ENCODE peak calls at places on chromosomes 12 and 14, in four cellular contexts. E, F, S and B are unnamed samples.

GRCh38 chr12:118855858-118856257 is 125.5 kb upstream of the SRRM4 start:
- DNase-seq in E (no peak), S (no peak), F (no peak), B (no peak)

GRCh38 chr14:90301580-90302181 is 30.1 kb downstream of the NRDE2 start:
- DNase-seq in E (no peak), S (no peak), F (peak; percentile 60), B (no peak)

GRCh38 chr12:16606936-16607335 is 974 bp upstream of the LMO3 start:
- DNase-seq in F (no peak), E (no peak), S (peak; percentile 28), B (no peak)

GRCh38 chr14:90815817-90816662 is at the start of gene TTC7B:
- DNase-seq in S (peak; percentile 73), F (peak; percentile 50), E (no peak), B (no peak)

GRCh38 chr12:13718271-13718670 is 263.1 kb downstream of the GRIN2B start:
- DNase-seq in F (no peak), S (no peak), E (peak; percentile 76), B (no peak)

GRCh38 chr14:20632831-20633771 is 8.4 kb downstream of the OR6S1 start:
- DNase-seq in E (peak; percentile 68), F (peak; percentile 91), S (peak; percentile 75), B (no peak)

GRCh38 chr14:60214415-60215126 is 34.5 kb upstream of the PPM1A start:
- DNase-seq in F (no peak), E (no peak), S (no peak), B (no peak)

GRCh38 chr12:128800606-128801005 is 23.2 kb downstream of the SLC15A4 start:
- DNase-seq in E (no peak), F (peak; percentile 54), S (no peak), B (no peak)

GRCh38 chr12:26113194-26113654 is 11.6 kb downstream of the BHLHE41 start:
- DNase-seq in F (peak; percentile 46), E (peak; percentile 29), S (no peak), B (no peak)

GRCh38 chr12:52332381-52332780 is 11.2 kb upstream of the KRT83 start:
- DNase-seq in E (no peak), F (no peak), S (no peak), B (no peak)

DNA sequence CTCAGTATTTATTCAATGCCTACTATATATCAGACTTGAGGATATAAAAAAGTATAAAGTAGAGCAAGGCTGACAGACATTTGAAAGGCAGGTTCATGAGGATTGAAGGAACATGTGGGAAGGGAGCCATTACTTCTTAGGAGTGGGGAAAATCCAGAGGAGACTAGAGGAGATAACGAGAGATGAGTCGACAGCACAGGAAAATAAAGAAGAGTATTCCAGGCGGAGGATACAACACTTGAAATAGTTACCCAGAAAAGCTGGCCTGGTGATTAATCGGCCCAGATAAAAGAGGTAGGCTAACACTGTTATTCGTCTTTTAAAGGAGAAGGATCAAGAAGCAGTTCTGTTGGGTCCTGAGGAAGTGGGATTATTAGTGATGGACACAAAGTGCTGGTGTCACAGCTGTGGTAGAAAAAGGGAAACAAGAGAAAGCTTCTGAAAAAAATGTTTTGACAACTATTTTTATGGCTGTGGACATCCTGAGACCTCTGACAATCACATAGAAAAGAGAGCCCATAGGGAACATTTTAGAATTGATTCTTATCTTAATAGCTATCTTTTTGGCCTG is 425.3 kb downstream of the ZFP36L1 start:
- DNase-seq in E (no peak), F (no peak), S (no peak), B (no peak)
- H3K4me1 ChIP-seq in E (no peaks in the 10 kb centered on the region), F (peaks cover 17% of the 10 kb centered on the region), S (peaks cover 4% of the 10 kb centered on the region), B (peaks cover 15% of the 10 kb centered on the region)

GRCh38 chr12:77590306-77590705 is 240.4 kb upstream of the NAV3 start:
- DNase-seq in F (no peak), S (no peak), E (no peak), B (no peak)

GRCh38 chr12:77599782-77600491 is 230.8 kb upstream of the NAV3 start:
- DNase-seq in F (no peak), S (no peak), E (no peak), B (no peak)

GRCh38 chr12:77591959-77592358 is 238.7 kb upstream of the NAV3 start:
- DNase-seq in S (no peak), E (peak; percentile 16), F (no peak), B (no peak)

GRCh38 chr12:77594386-77594785 is 236.3 kb upstream of the NAV3 start:
- DNase-seq in S (no peak), F (no peak), E (no peak), B (no peak)
- H3K4me3 ChIP-seq in S (no peak overlapping the region), F (no peak overlapping the region), E (no peak overlapping the region), B (no peak overlapping the region)

DNA sequence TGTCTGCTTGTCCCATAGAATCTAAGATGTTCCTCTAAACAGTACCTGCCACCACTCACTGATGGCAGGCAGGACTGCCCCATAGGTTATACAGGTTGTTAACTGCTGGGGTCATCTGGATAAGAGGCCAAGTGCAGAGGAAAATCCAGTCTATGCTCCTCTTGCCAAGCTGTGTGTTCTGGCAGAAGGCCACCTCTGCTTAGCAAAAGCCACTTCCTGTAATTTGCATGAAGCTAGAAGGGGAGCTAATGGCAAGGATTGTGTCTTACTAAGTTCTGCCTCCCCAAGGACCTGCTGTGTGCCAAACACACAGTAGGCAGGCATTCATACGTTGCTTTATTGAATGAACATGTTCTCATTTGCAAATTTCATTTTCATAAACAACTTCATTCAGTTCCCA is 445.4 kb downstream of the BCL11B start:
- DNase-seq in S (no peak), F (no peak), E (no peak), B (no peak)
- H3K4me1 ChIP-seq in S (no peaks in the 10 kb centered on the region), F (no peaks in the 10 kb centered on the region), E (no peaks in the 10 kb centered on the region), B (no peaks in the 10 kb centered on the region)

DNA sequence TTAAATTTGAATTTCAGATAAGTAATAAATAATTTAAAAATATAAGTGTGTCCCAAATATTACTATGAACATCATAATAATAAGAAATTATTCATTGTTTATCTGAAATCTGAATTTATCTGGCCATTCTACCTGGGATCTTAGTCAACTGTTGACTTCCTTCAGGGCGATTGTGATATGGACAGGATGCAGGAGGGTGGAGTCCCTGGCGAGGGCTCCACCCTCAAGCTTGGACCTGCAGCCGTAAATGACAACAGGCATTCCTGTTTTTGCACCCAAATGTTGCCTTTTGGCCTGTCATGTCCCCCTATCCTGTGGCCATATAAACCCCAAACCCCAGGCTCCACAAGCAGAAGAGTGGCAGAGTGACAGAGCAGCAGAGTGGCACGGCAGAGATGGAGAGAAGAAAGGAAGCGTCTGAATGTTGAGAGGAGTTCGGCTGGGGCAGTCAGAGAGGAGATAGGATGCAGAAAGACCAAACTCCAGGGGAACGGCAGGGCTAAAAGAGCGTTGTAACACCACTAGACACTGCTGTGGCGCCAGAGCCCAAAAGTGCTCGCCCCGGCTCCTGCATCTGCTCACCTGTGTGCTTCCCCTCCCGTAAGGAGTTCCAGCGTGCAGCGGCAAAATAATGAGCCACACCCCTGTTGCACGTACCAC is 39.4 kb upstream of the FUT8 start:
- DNase-seq in S (no peak), F (peak; percentile 34), E (no peak), B (no peak)
- H3K4me3 ChIP-seq in S (no peak overlapping the region), F (peak overlapping the region; percentile 58), E (no peak overlapping the region), B (no peak overlapping the region)

GRCh38 chr12:108635997-108636808 is 2.5 kb upstream of the SELPLG start:
- DNase-seq in F (no peak), E (no peak), S (no peak), B (no peak)
- H3K4me1 ChIP-seq in F (peaks cover 11% of the 10 kb centered on the region), E (peaks cover 3% of the 10 kb centered on the region), S (peaks cover 26% of the 10 kb centered on the region), B (peaks cover 13% of the 10 kb centered on the region)

GRCh38 chr12:94690199-94690695 is 39.9 kb upstream of the TMCC3 start:
- DNase-seq in E (no peak), F (no peak), S (no peak), B (no peak)

GRCh38 chr12:94689646-94690036 is 39.3 kb upstream of the TMCC3 start:
- DNase-seq in F (no peak), S (peak; percentile 50), E (no peak), B (no peak)

GRCh38 chr12:94686834-94687628 is 36.7 kb upstream of the TMCC3 start:
- DNase-seq in F (peak; percentile 54), S (no peak), E (no peak), B (no peak)

GRCh38 chr12:94684416-94684815 is 34.1 kb upstream of the TMCC3 start:
- DNase-seq in F (no peak), E (no peak), S (no peak), B (no peak)

GRCh38 chr12:94689002-94689645 is 38.8 kb upstream of the TMCC3 start:
- DNase-seq in E (no peak), F (no peak), S (no peak), B (no peak)
- H3K4me3 ChIP-seq in E (no peak overlapping the region), F (no peak overlapping the region), S (no peak overlapping the region), B (peak overlapping the region; percentile 56)

DNA sequence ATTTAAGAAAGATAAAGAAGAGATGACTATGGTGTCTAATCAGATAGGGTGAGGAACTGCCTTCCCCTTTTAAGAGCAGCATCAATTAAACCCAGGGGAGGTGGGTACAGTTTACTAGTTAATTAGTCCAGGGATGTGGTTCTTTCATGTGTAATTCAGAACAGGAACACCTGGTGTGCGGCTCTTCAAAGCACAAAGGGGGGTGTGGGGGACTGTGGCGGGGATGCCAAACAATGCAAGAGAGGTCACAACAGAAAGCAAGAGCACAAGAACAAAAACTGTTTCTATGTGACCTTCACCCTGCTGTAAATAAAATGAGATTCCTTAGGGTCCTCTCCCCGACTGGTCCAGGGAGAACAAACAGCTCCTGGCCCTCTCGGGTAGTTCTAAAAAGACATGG is 183.9 kb upstream of the SOX5 start:
- DNase-seq in F (no peak), S (no peak), E (no peak), B (no peak)
- H3K4me1 ChIP-seq in F (no peaks in the 10 kb centered on the region), S (peaks cover 3% of the 10 kb centered on the region), E (no peaks in the 10 kb centered on the region), B (no peaks in the 10 kb centered on the region)

GRCh38 chr12:4270670-4271432 is 2.7 kb upstream of the CCND2 start:
- DNase-seq in F (no peak), S (no peak), E (peak; percentile 78), B (no peak)
- H3K4me3 ChIP-seq in F (no peak overlapping the region), S (no peak overlapping the region), E (peak overlapping the region; percentile 57), B (peak overlapping the region; percentile 81)